ENCODE peak calls at places on chromosomes 5 and 9, in eight cellular contexts. T is AG08395; Z is substantia nigra; E is IMR-90; S is Caco-2; A is NCI-H460; M is COLO829; N is activated CD4-positive, alpha-beta T cell treated with anti-CD3 and anti-CD28 coated beads, Interleukin-2, amount 50 U/mL, for 1 hour. Y is an unnamed sample.

GRCh38 chr5:173310861-173311515 is 17.2 kb downstream of the STC2 start:
- DNase-seq in T (peak), Z (peak), E (peak), S (no peak), A (no peak), M (no peak), N (no peak), Y (no peak)

GRCh38 chr5:150144211-150144801 is 11.3 kb downstream of the PDGFRB start:
- DNase-seq in T (no peak), Z (peak), E (peak), S (no peak), A (peak), M (no peak), N (no peak), Y (no peak)

GRCh38 chr9:134690946-134691694 is 49.5 kb downstream of the COL5A1 start:
- DNase-seq in T (peak), Z (no peak), E (no peak), S (no peak), A (no peak), M (no peak), N (no peak), Y (no peak)

GRCh38 chr5:73126381-73126780 is 6.0 kb downstream of the TMEM171 start:
- DNase-seq in T (no peak), Z (peak), E (no peak), S (no peak), A (no peak), M (no peak), N (no peak), Y (no peak)

GRCh38 chr5:172151661-172152210 is 36.3 kb downstream of the STK10 start:
- DNase-seq in T (no peak), Z (no peak), E (no peak), S (no peak), A (no peak), M (no peak), N (no peak), Y (no peak)

GRCh38 chr9:87973791-87974292 is 491 bp downstream of the CDK20 start:
- DNase-seq in T (no peak), Z (no peak), E (no peak), S (no peak), A (no peak), M (no peak), N (no peak), Y (no peak)

GRCh38 chr9:86516564-86516963 is 162.4 kb upstream of the TUT7 start:
- DNase-seq in T (no peak), Z (no peak), E (no peak), S (no peak), A (no peak), M (no peak), N (no peak), Y (no peak)

GRCh38 chr9:126527109-126527825 is 86.5 kb upstream of the LMX1B start:
- DNase-seq in T (no peak), Z (no peak), E (no peak), S (no peak), A (no peak), M (no peak), N (no peak), Y (no peak)

GRCh38 chr5:139839918-139840317 is 44.3 kb downstream of the PSD2 start:
- DNase-seq in T (no peak), Z (no peak), E (no peak), S (no peak), A (no peak), M (no peak), N (no peak), Y (no peak)

GRCh38 chr9:114184071-114184470 is 28.7 kb downstream of the COL27A1 start:
- DNase-seq in T (peak), Z (no peak), E (peak), S (no peak), A (no peak), M (peak), N (no peak), Y (no peak)

GRCh38 chr9:97943308-97943855 is 5.4 kb upstream of the HEMGN start:
- DNase-seq in T (no peak), Z (no peak), E (no peak), S (no peak), A (no peak), M (no peak), N (no peak), Y (no peak)

GRCh38 chr5:95543017-95543705 is 11.6 kb downstream of the SKIC3 start:
- DNase-seq in T (no peak), Z (no peak), E (peak), S (no peak), A (no peak), M (no peak), N (no peak), Y (no peak)

GRCh38 chr5:79008362-79008761 is 23.3 kb upstream of the ARSB start:
- DNase-seq in T (no peak), Z (no peak), E (no peak), S (no peak), A (no peak), M (no peak), N (no peak), Y (no peak)

Y was measured in activated naive CD4-positive, alpha-beta T cell treated with Interleukin-2 at 50 U/mL for 16 hours.